ENCODE peak calls at places on chromosomes 4 and X, in six cellular contexts. B, O, W, G, P and V are unnamed samples.

GRCh38 chr4:115515379-115516171 is 402.2 kb upstream of the NDST4 start:
- DNase-seq in B (no peak), O (no peak), W (no peak), G (no peak), P (no peak), V (no peak)

GRCh38 chr4:11286533-11286932 is 142.2 kb downstream of the HS3ST1 start:
- DNase-seq in B (no peak), O (no peak), W (no peak), G (no peak), P (no peak), V (no peak)

GRCh38 chrX:111375747-111376146 is 36.2 kb downstream of the DCX start:
- DNase-seq in B (no peak), O (peak), W (peak), G (peak), P (no peak), V (peak)

GRCh38 chr4:67558493-67558892 is at the start of gene STAP1:
- DNase-seq in B (no peak), O (no peak), W (no peak), G (no peak), P (no peak), V (no peak)

GRCh38 chr4:173138636-173139035 is 30.0 kb upstream of the GALNT7 start:
- DNase-seq in B (no peak), O (no peak), W (no peak), G (no peak), P (no peak), V (no peak)

GRCh38 chr4:29581469-29581868 is 1138.7 kb upstream of the PCDH7 start:
- DNase-seq in B (no peak), O (no peak), W (no peak), G (no peak), P (no peak), V (peak)

GRCh38 chrX:16464369-16464768 is 185.6 kb upstream of the S100G start:
- DNase-seq in B (no peak), O (no peak), W (no peak), G (no peak), P (no peak), V (no peak)

GRCh38 chr4:37324526-37324925 is 80.0 kb downstream of the NWD2 start:
- DNase-seq in B (no peak), O (no peak), W (no peak), G (no peak), P (no peak), V (no peak)

GRCh38 chr4:129429566-129430339 is 333.8 kb downstream of the C4orf33 start:
- DNase-seq in B (no peak), O (peak), W (no peak), G (no peak), P (no peak), V (no peak)

GRCh38 chrX:22134681-22135080 is 102.6 kb downstream of the PHEX start:
- DNase-seq in B (no peak), O (peak), W (no peak), G (peak), P (no peak), V (peak)

GRCh38 chrX:85865324-85865723 is 182.0 kb downstream of the CHM start:
- DNase-seq in B (no peak), O (no peak), W (no peak), G (no peak), P (no peak), V (no peak)

GRCh38 chr4:5510506-5510905 is 197.9 kb downstream of the EVC2 start:
- DNase-seq in B (no peak), O (no peak), W (no peak), G (peak), P (no peak), V (no peak)

GRCh38 chr4:123398151-123398802 is 1.7 kb downstream of the SPRY1 start:
- DNase-seq in B (peak), O (peak), W (peak), G (peak), P (peak), V (peak)

GRCh38 chr4:8834681-8835220 is 36.9 kb downstream of the HMX1 start:
- DNase-seq in B (no peak), O (no peak), W (no peak), G (no peak), P (no peak), V (no peak)

GRCh38 chr4:38360201-38360600 is 303.8 kb upstream of the KLF3 start:
- DNase-seq in B (no peak), O (no peak), W (no peak), G (no peak), P (no peak), V (peak)

GRCh38 chr4:40840255-40840984 is 90.7 kb downstream of the NSUN7 start:
- DNase-seq in B (no peak), O (no peak), W (no peak), G (no peak), P (no peak), V (no peak)

GRCh38 chr4:3784469-3785291 is 18.5 kb downstream of the ADRA2C start:
- DNase-seq in B (no peak), O (peak), W (no peak), G (no peak), P (no peak), V (no peak)

GRCh38 chr4:115228851-115229250 is 115.4 kb upstream of the NDST4 start:
- DNase-seq in B (no peak), O (no peak), W (no peak), G (no peak), P (no peak), V (no peak)

GRCh38 chr4:106255195-106255594 is 60.8 kb downstream of the TBCK start:
- DNase-seq in B (no peak), O (no peak), W (no peak), G (no peak), P (no peak), V (no peak)

GRCh38 chr4:2363056-2363719 is 55.3 kb downstream of the ZFYVE28 start:
- DNase-seq in B (no peak), O (no peak), W (no peak), G (no peak), P (no peak), V (peak)

GRCh38 chr4:33537527-33537926 is 2706.8 kb downstream of the ARAP2 start:
- DNase-seq in B (no peak), O (no peak), W (no peak), G (no peak), P (no peak), V (no peak)

GRCh38 chr4:109302366-109303140 is at the start of gene COL25A1:
- DNase-seq in B (no peak), O (no peak), W (peak), G (peak), P (peak), V (peak)

GRCh38 chr4:2621419-2621818 is 85.0 kb downstream of the FAM193A start:
- DNase-seq in B (no peak), O (no peak), W (no peak), G (no peak), P (no peak), V (no peak)

GRCh38 chr4:41111796-41112195 is 102.5 kb downstream of the APBB2 start:
- DNase-seq in B (no peak), O (no peak), W (no peak), G (no peak), P (no peak), V (no peak)

GRCh38 chr4:51932261-51932660 is 87.9 kb downstream of the LRRC66 start:
- DNase-seq in B (no peak), O (no peak), W (no peak), G (peak), P (no peak), V (peak)

GRCh38 chr4:173317003-173317402 is 17.2 kb downstream of the HMGB2 start:
- DNase-seq in B (peak), O (no peak), W (peak), G (no peak), P (no peak), V (no peak)

GRCh38 chrX:2384486-2384885 is 116.3 kb downstream of the DHRSX start:
- DNase-seq in B (no peak), O (no peak), W (no peak), G (no peak), P (no peak), V (no peak)

GRCh38 chr4:121564840-121565375 is 131.9 kb downstream of the ANXA5 start:
- DNase-seq in B (no peak), O (no peak), W (no peak), G (no peak), P (no peak), V (peak)

GRCh38 chr4:45453258-45453841 is 670.5 kb downstream of the GABRG1 start:
- DNase-seq in B (no peak), O (peak), W (no peak), G (peak), P (no peak), V (no peak)

GRCh38 chr4:128427832-128428366 is 140.3 kb upstream of the PGRMC2 start:
- DNase-seq in B (peak), O (peak), W (no peak), G (peak), P (peak), V (peak)
- TF ChIP-seq CTCF in B (peak), O (peak), W (no peak), G (peak), P (peak), V (peak)

GRCh38 chr4:177033130-177033529 is 240.4 kb upstream of the VEGFC start:
- DNase-seq in B (no peak), O (no peak), W (no peak), G (no peak), P (no peak), V (no peak)
- TF ChIP-seq CTCF in B (no peak), O (no peak), W (no peak), G (no peak), P (no peak), V (no peak)

DNA sequence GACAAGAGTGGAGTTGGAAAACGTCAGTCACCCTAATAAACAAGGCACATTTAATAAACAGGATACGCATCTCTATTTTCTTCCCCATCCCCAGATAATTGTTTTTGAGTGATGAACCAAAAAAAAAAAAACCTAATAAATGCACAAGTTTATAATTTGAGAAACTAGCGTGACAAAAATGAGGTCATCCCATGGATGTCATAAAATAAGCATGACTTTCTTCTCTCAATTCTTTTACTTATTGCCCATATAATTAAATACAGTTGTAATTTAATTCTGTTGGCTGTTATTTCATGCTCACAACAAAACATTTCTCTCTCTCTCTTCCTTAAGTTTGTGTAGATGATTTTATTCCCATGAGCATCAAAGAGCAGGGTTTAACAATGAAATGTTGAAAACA is 20.7 kb downstream of the PRKG2 start:
- DNase-seq in B (no peak), O (no peak), W (no peak), G (no peak), P (no peak), V (no peak)
- TF ChIP-seq CTCF in B (no peak), O (no peak), W (no peak), G (no peak), P (no peak), V (no peak)

GRCh38 chrX:103631145-103631544 is 2.4 kb downstream of the TCEAL1 start:
- DNase-seq in B (no peak), O (no peak), W (no peak), G (no peak), P (no peak), V (no peak)

GRCh38 chrX:103629295-103630170 is 758 bp downstream of the TCEAL1 start:
- DNase-seq in B (peak), O (peak), W (peak), G (peak), P (peak), V (peak)

GRCh38 chrX:103626855-103627254 is 1.9 kb upstream of the TCEAL1 start:
- DNase-seq in B (no peak), O (peak), W (no peak), G (peak), P (no peak), V (no peak)

GRCh38 chrX:103630171-103630511 is 1.4 kb downstream of the TCEAL1 start:
- DNase-seq in B (no peak), O (no peak), W (no peak), G (no peak), P (no peak), V (no peak)

DNA sequence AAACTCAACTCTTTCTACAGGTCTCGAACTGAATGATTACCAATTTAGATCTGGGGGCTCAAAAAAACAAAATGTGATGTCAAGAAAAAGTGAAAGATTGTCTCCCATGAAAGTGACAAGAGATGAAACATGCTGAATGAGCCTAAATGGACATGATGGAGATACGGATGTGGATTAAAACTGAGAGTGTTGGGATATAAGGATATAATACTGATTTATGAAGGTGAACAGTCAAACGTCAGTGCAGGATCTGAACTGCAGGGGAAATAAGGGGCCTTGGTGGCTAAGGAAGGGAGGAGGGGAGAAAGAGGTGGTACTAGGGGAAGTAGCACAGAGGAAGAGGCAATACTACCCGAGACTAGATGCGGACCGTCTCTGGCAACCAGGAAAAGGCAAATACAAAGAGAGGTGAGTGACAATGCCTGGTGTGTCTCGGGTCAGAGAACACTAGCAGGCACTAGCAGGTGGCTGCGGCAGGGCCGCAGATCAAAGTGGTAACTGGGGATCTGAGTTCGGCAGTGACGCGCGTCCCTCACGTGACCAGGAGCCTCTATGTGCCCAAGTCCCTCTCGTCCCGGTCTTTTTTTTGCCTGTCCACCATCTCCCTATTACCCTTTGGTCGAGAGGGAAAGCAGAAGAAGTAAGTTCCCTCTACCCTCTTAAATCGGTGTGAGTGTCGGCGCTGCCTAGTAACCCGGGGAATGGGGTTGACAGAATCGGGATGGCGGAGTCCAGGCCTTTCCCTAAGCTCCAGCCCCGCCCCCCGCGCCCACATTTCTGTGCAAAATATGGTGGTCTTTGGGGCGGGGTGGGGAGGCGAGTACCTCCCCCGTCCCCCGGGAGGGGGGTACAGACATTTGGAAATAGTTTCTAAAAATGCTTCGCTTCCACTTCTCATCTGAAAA is at the start of gene TCEAL1:
- DNase-seq in B (peak), O (peak), W (peak), G (peak), P (peak), V (peak)
- TF ChIP-seq CTCF in B (no peak), O (no peak), W (no peak), G (no peak), P (no peak), V (no peak)

DNA sequence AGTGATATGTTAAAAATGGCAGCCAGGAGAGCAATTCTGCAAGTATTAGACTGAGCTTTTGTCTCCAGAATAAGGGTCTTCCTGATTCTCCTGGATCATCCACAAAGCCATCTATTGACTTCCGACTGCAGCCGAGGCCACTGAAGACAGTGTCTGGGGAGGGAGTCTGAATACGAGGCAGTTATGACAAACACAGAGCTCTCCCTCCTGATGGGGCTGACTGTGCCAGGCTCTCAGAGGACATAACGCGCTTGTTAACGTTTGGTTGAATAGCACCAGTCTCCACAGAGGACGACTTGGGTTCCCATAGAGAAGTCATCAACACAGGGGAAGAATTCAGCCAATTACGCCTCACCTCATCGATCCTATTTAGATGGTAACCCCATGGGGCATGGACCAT is 642.5 kb upstream of the LCORL start:
- DNase-seq in B (no peak), O (no peak), W (no peak), G (no peak), P (no peak), V (no peak)
- TF ChIP-seq CTCF in B (no peak), O (no peak), W (no peak), G (no peak), P (no peak), V (no peak)

DNA sequence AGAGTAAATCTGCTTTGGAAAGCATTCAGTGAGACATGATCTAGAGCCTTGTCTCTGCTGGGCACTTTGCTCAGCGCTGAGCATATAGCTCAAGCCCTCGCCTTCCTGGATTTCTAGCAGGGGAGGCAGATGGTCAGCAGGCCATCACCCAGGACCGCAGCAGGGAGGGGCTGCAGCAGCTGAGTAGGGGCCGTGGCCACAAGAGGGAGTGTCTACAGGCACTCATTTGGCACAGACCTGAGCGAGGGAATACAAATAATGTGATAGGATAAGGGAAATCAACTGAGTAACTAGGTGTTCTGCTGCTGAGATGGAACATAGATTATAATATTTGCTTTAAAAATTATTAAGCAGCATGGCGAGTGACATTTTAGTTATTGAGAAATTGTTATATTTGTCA is 30.2 kb downstream of the OFD1 start:
- DNase-seq in B (no peak), O (no peak), W (peak), G (no peak), P (no peak), V (no peak)
- TF ChIP-seq CTCF in B (peak), O (peak), W (no peak), G (peak), P (no peak), V (peak)

DNA sequence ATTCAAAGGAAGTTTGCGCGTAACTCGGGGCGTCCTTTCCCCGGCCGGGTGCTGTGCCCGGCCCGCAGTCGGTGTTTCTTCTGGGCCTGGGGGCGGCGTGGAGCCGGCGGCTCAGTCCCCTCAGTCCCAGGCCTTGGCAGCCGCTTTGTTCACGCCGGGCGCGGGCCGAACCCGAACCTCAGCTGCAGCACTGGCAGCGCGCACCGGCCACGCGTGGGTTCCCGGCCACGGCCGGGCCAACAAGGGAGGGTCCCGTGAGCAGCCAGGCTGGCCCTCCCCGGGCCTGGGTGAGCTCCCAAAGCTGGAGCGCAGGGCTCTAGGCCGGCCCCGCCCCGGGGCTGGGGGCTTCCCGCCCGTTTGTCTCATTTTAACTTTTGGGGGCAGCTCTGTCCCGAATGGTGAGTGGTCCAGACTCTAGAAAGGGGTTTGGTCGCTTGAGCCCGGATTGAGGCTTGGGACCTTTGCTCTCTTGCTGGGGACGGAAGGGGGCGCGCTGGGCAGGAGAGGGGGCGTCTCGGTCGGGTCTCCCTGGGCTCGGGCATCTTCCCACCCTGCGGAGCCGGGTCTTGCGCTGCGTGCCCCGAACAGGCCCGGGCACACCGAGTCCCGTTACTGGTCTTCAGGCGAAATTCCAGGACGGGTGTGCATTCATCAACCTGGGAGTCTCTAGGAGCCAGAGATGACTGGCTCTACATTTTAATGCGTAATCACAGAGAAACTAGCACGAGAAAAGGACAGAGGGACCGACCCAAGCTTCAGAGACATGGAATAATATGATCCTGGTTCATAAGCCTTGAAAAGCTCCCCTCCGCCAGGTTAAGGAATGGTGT is 177.1 kb downstream of the CBR4 start:
- DNase-seq in B (no peak), O (peak), W (peak), G (peak), P (peak), V (peak)
- TF ChIP-seq CTCF in B (no peak), O (peak), W (no peak), G (peak), P (no peak), V (peak)

GRCh38 chr4:165011403-165011802 is 20.4 kb upstream of the TRIM60 start:
- DNase-seq in B (no peak), O (peak), W (no peak), G (no peak), P (no peak), V (no peak)

GRCh38 chr4:165010991-165011390 is 20.8 kb upstream of the TRIM60 start:
- DNase-seq in B (no peak), O (no peak), W (no peak), G (no peak), P (no peak), V (no peak)

GRCh38 chr4:165013691-165014090 is 18.1 kb upstream of the TRIM60 start:
- DNase-seq in B (no peak), O (no peak), W (no peak), G (no peak), P (no peak), V (no peak)

GRCh38 chr4:165016971-165017370 is 14.8 kb upstream of the TRIM60 start:
- DNase-seq in B (peak), O (no peak), W (peak), G (no peak), P (no peak), V (no peak)
- TF ChIP-seq CTCF in B (peak), O (peak), W (no peak), G (peak), P (no peak), V (no peak)